ENCODE peak calls at places on chromosomes 4 and X, in four cellular contexts. G is stimulated activated CD8-positive, alpha-beta memory T cell treated with anti-CD3 and anti-CD28 coated beads, Interleukin-15, amount 100 ng/mL, for 24 hours; I is posterior vena cava; P is GM04504. J is an unnamed sample.

GRCh38 chr4:138911903-138912713 is 103.5 kb upstream of the NOCT start:
- DNase-seq in G (no peak), I (no peak), P (no peak), J (peak)

GRCh38 chrX:96182366-96182765 is 502.3 kb upstream of the DIAPH2 start:
- DNase-seq in G (no peak), I (no peak), P (no peak), J (no peak)

GRCh38 chrX:77003956-77004355 is 443.2 kb upstream of the FGF16 start:
- DNase-seq in G (no peak), I (no peak), P (no peak), J (no peak)

GRCh38 chr4:180665994-180666818 is 1577.0 kb upstream of the TENM3 start:
- DNase-seq in G (no peak), I (no peak), P (peak), J (no peak)

GRCh38 chr4:97819314-97819713 is 324.0 kb downstream of the STPG2 start:
- DNase-seq in G (no peak), I (no peak), P (no peak), J (no peak)

GRCh38 chr4:185831125-185831815 is 19.3 kb upstream of the SORBS2 start:
- DNase-seq in G (no peak), I (no peak), P (no peak), J (no peak)

GRCh38 chrX:132636080-132636479 is 147.2 kb upstream of the MBNL3 start:
- DNase-seq in G (no peak), I (no peak), P (no peak), J (no peak)

GRCh38 chrX:22024577-22024976 is 7.5 kb upstream of the PHEX start:
- DNase-seq in G (no peak), I (no peak), P (no peak), J (no peak)

GRCh38 chr4:23779839-23780238 is 110.0 kb downstream of the PPARGC1A start:
- DNase-seq in G (no peak), I (no peak), P (no peak), J (no peak)

GRCh38 chr4:185096032-185096653 is 46.9 kb upstream of the SLC25A4 start:
- DNase-seq in G (no peak), I (no peak), P (peak), J (no peak)

GRCh38 chr4:81030061-81030616 is 369 bp upstream of the BMP3 start:
- DNase-seq in G (no peak), I (no peak), P (no peak), J (no peak)

GRCh38 chrX:18970465-18970864 is 13.4 kb downstream of the PHKA2 start:
- DNase-seq in G (no peak), I (no peak), P (no peak), J (no peak)

GRCh38 chr4:182382941-182383340 is 139.7 kb downstream of the TENM3 start:
- DNase-seq in G (no peak), I (no peak), P (no peak), J (no peak)

GRCh38 chr4:73676881-73677323 is 56.7 kb upstream of the RASSF6 start:
- DNase-seq in G (no peak), I (no peak), P (no peak), J (no peak)

GRCh38 chr4:11748169-11748872 is 319.6 kb upstream of the HS3ST1 start:
- DNase-seq in G (no peak), I (no peak), P (no peak), J (no peak)

GRCh38 chr4:82823062-82823461 is 24.5 kb upstream of the SCD5 start:
- DNase-seq in G (no peak), I (no peak), P (no peak), J (no peak)

GRCh38 chr4:53592128-53592527 is 842 bp upstream of the LNX1 start:
- DNase-seq in G (no peak), I (no peak), P (no peak), J (no peak)

GRCh38 chr4:126180642-126181041 is 865.9 kb downstream of the FAT4 start:
- DNase-seq in G (no peak), I (no peak), P (no peak), J (no peak)

GRCh38 chrX:18353931-18354368 is 538 bp downstream of the SCML2 start:
- DNase-seq in G (no peak), I (no peak), P (no peak), J (peak)

GRCh38 chr4:1614854-1615595 is 69.1 kb downstream of the FAM53A start:
- DNase-seq in G (no peak), I (no peak), P (no peak), J (no peak)

GRCh38 chr4:186297013-186297645 is 31.1 kb downstream of the F11 start:
- DNase-seq in G (no peak), I (no peak), P (peak), J (no peak)

GRCh38 chr4:14184265-14184664 is 556.7 kb upstream of the BOD1L1 start:
- DNase-seq in G (no peak), I (no peak), P (peak), J (no peak)

GRCh38 chrX:44947995-44948394 is 75.0 kb downstream of the KDM6A start:
- DNase-seq in G (no peak), I (no peak), P (no peak), J (no peak)

GRCh38 chrX:135536883-135537282 is 16.4 kb downstream of the INTS6L start:
- DNase-seq in G (no peak), I (no peak), P (no peak), J (no peak)

GRCh38 chr4:24419147-24420034 is 165.0 kb downstream of the DHX15 start:
- DNase-seq in G (peak), I (peak), P (peak), J (peak)

GRCh38 chr4:82851902-82852750 is 38.8 kb downstream of the SEC31A start:
- DNase-seq in G (no peak), I (no peak), P (peak), J (no peak)

GRCh38 chrX:112865464-112866025 is 24.9 kb upstream of the AMOT start:
- DNase-seq in G (no peak), I (no peak), P (no peak), J (no peak)

GRCh38 chr4:87977521-87978278 is 2.2 kb downstream of the SPP1 start:
- DNase-seq in G (no peak), I (no peak), P (no peak), J (no peak)

GRCh38 chrX:10280061-10280460 is 123.3 kb downstream of the CLCN4 start:
- DNase-seq in G (no peak), I (no peak), P (no peak), J (no peak)

GRCh38 chr4:82500830-82501229 is 61.0 kb downstream of the TMEM150C start:
- DNase-seq in G (no peak), I (no peak), P (no peak), J (no peak)

GRCh38 chr4:22237846-22238513 is 277.9 kb downstream of the ADGRA3 start:
- DNase-seq in G (no peak), I (no peak), P (no peak), J (no peak)

GRCh38 chrX:107678957-107679740 is 50.8 kb downstream of the PRPS1 start:
- DNase-seq in G (no peak), I (peak), P (peak), J (no peak)

GRCh38 chr4:123876122-123876521 is 479.5 kb downstream of the SPRY1 start:
- DNase-seq in G (no peak), I (no peak), P (no peak), J (no peak)

J was measured in mesothelial cell of epicardium.